ENCODE peak calls at places on chromosomes 5 and 9, in nine cellular contexts. S, M, F, L, B, O, I, Z and X are unnamed samples.

GRCh38 chr9:108620767-108621166 is 235.0 kb downstream of the ACTL7B start:
- DNase-seq in S (no peak), M (no peak), F (no peak), L (no peak), B (no peak), O (no peak), I (no peak), Z (peak; percentile 43), X (no peak)

GRCh38 chr9:16048129-16048528 is 495.3 kb downstream of the CCDC171 start:
- DNase-seq in S (no peak), M (no peak), F (no peak), L (no peak), B (no peak), O (no peak), I (no peak), Z (no peak), X (no peak)

GRCh38 chr9:79674052-79674777 is 102.5 kb downstream of the TLE4 start:
- DNase-seq in S (no peak), M (no peak), F (no peak), L (no peak), B (no peak), O (no peak), I (no peak), Z (no peak), X (no peak)

GRCh38 chr5:7828269-7828668 is 22.7 kb downstream of the CFAP90 start:
- DNase-seq in S (no peak), M (no peak), F (no peak), L (no peak), B (no peak), O (peak; percentile 61), I (no peak), Z (no peak), X (no peak)

GRCh38 chr5:143775258-143775657 is 36.7 kb upstream of the HMHB1 start:
- DNase-seq in S (no peak), M (no peak), F (no peak), L (no peak), B (no peak), O (no peak), I (no peak), Z (peak; percentile 83), X (no peak)

GRCh38 chr5:174183701-174184100 is 138.2 kb downstream of the NSG2 start:
- DNase-seq in S (no peak), M (no peak), F (no peak), L (no peak), B (no peak), O (no peak), I (no peak), Z (no peak), X (no peak)

GRCh38 chr9:95276395-95276954 is 41.0 kb downstream of the FANCC start:
- DNase-seq in S (no peak), M (no peak), F (no peak), L (no peak), B (no peak), O (no peak), I (no peak), Z (no peak), X (no peak)

GRCh38 chr5:125550237-125550636 is 803.8 kb upstream of the ZNF608 start:
- DNase-seq in S (no peak), M (no peak), F (no peak), L (no peak), B (no peak), O (no peak), I (no peak), Z (peak; percentile 31), X (no peak)

GRCh38 chr5:58149750-58150149 is 310.1 kb downstream of the PLK2 start:
- DNase-seq in S (no peak), M (no peak), F (peak; percentile 5), L (no peak), B (no peak), O (no peak), I (no peak), Z (no peak), X (no peak)

GRCh38 chr5:109837226-109837861 is 147.6 kb downstream of the MAN2A1 start:
- DNase-seq in S (no peak), M (no peak), F (no peak), L (no peak), B (no peak), O (no peak), I (no peak), Z (no peak), X (no peak)

GRCh38 chr9:109452761-109453160 is 45.3 kb downstream of the PTPN3 start:
- DNase-seq in S (no peak), M (no peak), F (no peak), L (no peak), B (no peak), O (no peak), I (no peak), Z (peak; percentile 73), X (peak; percentile 63)

GRCh38 chr5:77638204-77638762 is at the start of gene OTP:
- DNase-seq in S (no peak), M (no peak), F (no peak), L (no peak), B (no peak), O (no peak), I (no peak), Z (no peak), X (no peak)

GRCh38 chr5:77635073-77635472 is 3.4 kb downstream of the OTP start:
- DNase-seq in S (no peak), M (no peak), F (no peak), L (no peak), B (no peak), O (no peak), I (no peak), Z (no peak), X (no peak)

GRCh38 chr5:77636423-77637169 is 1.9 kb downstream of the OTP start:
- DNase-seq in S (no peak), M (no peak), F (no peak), L (no peak), B (no peak), O (no peak), I (no peak), Z (no peak), X (no peak)

GRCh38 chr5:77637170-77638074 is 1.1 kb downstream of the OTP start:
- DNase-seq in S (no peak), M (no peak), F (no peak), L (no peak), B (no peak), O (no peak), I (no peak), Z (no peak), X (no peak)

GRCh38 chr5:77635617-77636422 is 2.7 kb downstream of the OTP start:
- DNase-seq in S (no peak), M (no peak), F (no peak), L (no peak), B (no peak), O (no peak), I (no peak), Z (no peak), X (no peak)
- H3K27me3 ChIP-seq in S (no peaks in the 10 kb centered on the region), M (peaks cover 7% of the 10 kb centered on the region), F (peaks cover 82% of the 10 kb centered on the region), L (no peaks in the 10 kb centered on the region), B (peaks cover 89% of the 10 kb centered on the region), O (peaks cover 11% of the 10 kb centered on the region), I (peaks cover 94% of the 10 kb centered on the region), Z (peaks cover 98% of the 10 kb centered on the region), X (peaks cover 74% of the 10 kb centered on the region)

GRCh38 chr9:137387034-137387890 is 35.7 kb downstream of the EXD3 start:
- DNase-seq in S (no peak), M (no peak), F (no peak), L (no peak), B (no peak), O (no peak), I (no peak), Z (no peak), X (no peak)
- H3K4me3 ChIP-seq in S (no peak overlapping the region), M (no peak overlapping the region), F (no peak overlapping the region), L (no peak overlapping the region), B (no peak overlapping the region), O (no peak overlapping the region), I (no peak overlapping the region), Z (no peak overlapping the region), X (no peak overlapping the region)

DNA sequence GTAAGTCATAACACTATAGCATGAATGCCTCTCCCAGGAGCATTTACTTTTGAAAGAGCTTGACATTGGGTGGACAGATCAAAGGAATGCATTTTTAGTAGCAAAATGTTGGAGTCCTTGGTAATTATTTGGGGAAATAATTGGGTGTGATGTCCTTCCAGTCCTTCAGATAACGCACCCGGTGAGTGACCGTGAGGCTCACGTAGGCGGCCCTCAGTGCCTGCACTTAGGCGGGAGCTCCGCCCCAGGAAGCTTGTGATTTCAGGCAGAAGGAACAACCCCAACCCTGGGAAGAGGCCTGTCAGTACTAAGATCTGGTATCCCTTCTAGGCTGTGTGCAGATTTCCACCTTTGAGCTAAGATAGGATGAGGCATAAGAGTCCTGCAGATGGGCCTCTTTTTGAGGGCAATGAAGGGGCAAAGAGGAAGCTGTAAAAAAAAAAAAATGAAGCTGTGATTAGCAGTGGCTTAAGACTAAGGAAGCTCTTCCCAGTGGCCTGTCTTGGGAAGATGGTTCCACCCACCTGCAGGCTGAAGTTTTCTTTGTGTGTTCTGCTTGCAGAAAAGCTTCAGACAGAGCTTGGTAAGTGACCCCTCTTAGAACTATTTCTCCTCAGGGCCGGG is 14.9 kb downstream of the BTNL9 start:
- DNase-seq in S (no peak), M (no peak), F (no peak), L (no peak), B (no peak), O (no peak), I (no peak), Z (no peak), X (no peak)
- H3K27me3 ChIP-seq in S (no peaks in the 10 kb centered on the region), M (no peaks in the 10 kb centered on the region), F (no peaks in the 10 kb centered on the region), L (no peaks in the 10 kb centered on the region), B (peaks cover 64% of the 10 kb centered on the region), O (no peaks in the 10 kb centered on the region), I (peaks cover 57% of the 10 kb centered on the region), Z (peaks cover 79% of the 10 kb centered on the region), X (peaks cover 64% of the 10 kb centered on the region)

GRCh38 chr5:150676578-150676977 is 15.5 kb downstream of the MYOZ3 start:
- DNase-seq in S (no peak), M (no peak), F (no peak), L (no peak), B (no peak), O (no peak), I (no peak), Z (no peak), X (no peak)

GRCh38 chr5:150674376-150674821 is 13.3 kb downstream of the MYOZ3 start:
- DNase-seq in S (no peak), M (no peak), F (no peak), L (no peak), B (no peak), O (no peak), I (no peak), Z (no peak), X (no peak)

GRCh38 chr5:150672237-150672883 is 11.3 kb downstream of the MYOZ3 start:
- DNase-seq in S (no peak), M (no peak), F (peak; percentile 24), L (peak; percentile 88), B (no peak), O (no peak), I (peak; percentile 52), Z (peak; percentile 56), X (no peak)

GRCh38 chr5:150672884-150673275 is 11.8 kb downstream of the MYOZ3 start:
- DNase-seq in S (no peak), M (no peak), F (no peak), L (no peak), B (no peak), O (no peak), I (no peak), Z (no peak), X (no peak)

DNA sequence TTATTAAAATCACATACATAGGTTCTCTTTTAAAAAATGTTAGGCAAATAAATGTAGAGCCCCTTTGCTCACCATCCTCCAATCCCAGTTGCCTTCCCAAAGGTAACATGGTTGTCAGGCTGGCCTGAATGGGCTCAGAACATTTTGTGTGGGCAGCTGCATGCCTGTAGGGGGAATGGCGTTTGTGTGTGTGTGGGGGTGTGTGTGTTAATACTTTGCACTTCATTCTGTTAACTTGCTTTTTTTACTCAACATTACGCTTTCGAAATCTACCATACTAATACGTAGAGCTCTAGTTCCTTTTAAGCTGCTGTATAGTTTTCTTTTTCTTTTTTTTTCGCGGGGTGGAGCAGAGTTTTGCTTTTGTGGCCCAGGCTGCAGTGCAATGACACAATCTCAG is 14.0 kb downstream of the MYOZ3 start:
- DNase-seq in S (no peak), M (no peak), F (no peak), L (no peak), B (no peak), O (no peak), I (no peak), Z (no peak), X (no peak)
- H3K4me3 ChIP-seq in S (no peak overlapping the region), M (no peak overlapping the region), F (no peak overlapping the region), L (no peak overlapping the region), B (no peak overlapping the region), O (no peak overlapping the region), I (no peak overlapping the region), Z (no peak overlapping the region), X (no peak overlapping the region)